ENCODE peak calls at places on chromosomes 11 and 22, in eight cellular contexts. H is M059J, N is Peyer's patch, O is HAP-1, Z is LHCN-M2, W is AG09309, F is hippocampal formation, X is stomach. V is an unnamed sample.

GRCh38 chr11:71311928-71312510 is 59.6 kb upstream of the SHANK2 start:
- DNase-seq in H (no peak), N (peak; percentile 51), O (no peak), Z (no peak), W (no peak), F (no peak), X (peak; percentile 18), V (no peak)

GRCh38 chr22:33841281-33842005 is 78.8 kb downstream of the LARGE1 start:
- DNase-seq in H (no peak), N (no peak), O (no peak), Z (no peak), W (no peak), F (no peak), X (no peak), V (no peak)

GRCh38 chr11:134987223-134987768 is 575.3 kb upstream of the B3GAT1 start:
- DNase-seq in H (no peak), N (peak; percentile 80), O (no peak), Z (no peak), W (no peak), F (no peak), X (no peak), V (no peak)

GRCh38 chr11:128210148-128210940 is 377.0 kb downstream of the ETS1 start:
- DNase-seq in H (peak; percentile 100), N (peak; percentile 71), O (no peak), Z (peak; percentile 97), W (peak; percentile 98), F (no peak), X (no peak), V (no peak)

GRCh38 chr11:10325398-10326079 is 20.7 kb downstream of the ADM start:
- DNase-seq in H (peak; percentile 83), N (no peak), O (no peak), Z (peak; percentile 88), W (no peak), F (no peak), X (no peak), V (no peak)

GRCh38 chr22:37752189-37753061 is 55.3 kb upstream of the GCAT start:
- DNase-seq in H (peak; percentile 99), N (peak; percentile 88), O (no peak), Z (peak; percentile 99), W (peak; percentile 90), F (peak; percentile 4), X (peak; percentile 93), V (no peak)

GRCh38 chr11:122215244-122215992 is 99.4 kb upstream of the BLID start:
- DNase-seq in H (peak; percentile 97), N (peak; percentile 59), O (peak; percentile 28), Z (peak; percentile 85), W (peak; percentile 99), F (peak; percentile 67), X (peak; percentile 64), V (no peak)

GRCh38 chr11:122275513-122275912 is 159.5 kb upstream of the BLID start:
- DNase-seq in H (no peak), N (no peak), O (no peak), Z (no peak), W (no peak), F (no peak), X (no peak), V (no peak)

GRCh38 chr11:85886089-85887056 is 31.2 kb downstream of the CCDC83 start:
- DNase-seq in H (no peak), N (no peak), O (no peak), Z (no peak), W (peak; percentile 75), F (no peak), X (no peak), V (no peak)

GRCh38 chr11:68314886-68315580 is 2.6 kb downstream of the LRP5 start:
- DNase-seq in H (peak; percentile 86), N (peak; percentile 81), O (no peak), Z (peak; percentile 49), W (no peak), F (no peak), X (no peak), V (no peak)

GRCh38 chr11:37026326-37026725 is 428.3 kb upstream of the RAG2 start:
- DNase-seq in H (no peak), N (no peak), O (peak; percentile 96), Z (no peak), W (no peak), F (no peak), X (no peak), V (no peak)

GRCh38 chr11:66685276-66686099 is 7.8 kb upstream of the RBM4B start:
- DNase-seq in H (no peak), N (no peak), O (no peak), Z (no peak), W (no peak), F (no peak), X (no peak), V (no peak)

GRCh38 chr11:17931595-17931994 is 81.3 kb downstream of the SERGEF start:
- DNase-seq in H (no peak), N (no peak), O (no peak), Z (no peak), W (peak; percentile 21), F (no peak), X (no peak), V (no peak)

GRCh38 chr11:56841210-56841810 is 92.8 kb upstream of the OR9G4 start:
- DNase-seq in H (peak; percentile 51), N (peak; percentile 72), O (peak; percentile 63), Z (peak; percentile 40), W (peak; percentile 29), F (peak; percentile 67), X (peak; percentile 58), V (no peak)

GRCh38 chr11:61516675-61517516 is 8.3 kb downstream of the LRRC10B start:
- DNase-seq in H (peak; percentile 16), N (no peak), O (no peak), Z (no peak), W (no peak), F (no peak), X (peak; percentile 35), V (peak; percentile 75)